ENCODE peak calls at places on chromosome 9, in five cellular contexts. P is stimulated activated CD4-positive, alpha-beta T cell treated with anti-CD3 and anti-CD28 coated beads, Interleukin-2, amount 100 ng/mL, for 4 hours; Z is activated CD4-positive, alpha-beta T cell treated with anti-CD3 and anti-CD28 coated beads, Interleukin-2, amount 50 U/mL, for 1 hour; R is nephron progenitor cell; G is stromal cell of bone marrow. T is an unnamed sample.

GRCh38 chr9:23824241-23825142 is 1.5 kb downstream of the ELAVL2 start:
- DNase-seq in G (no peak), P (no peak), R (peak; percentile 64), Z (no peak), T (no peak)

GRCh38 chr9:136741885-136742568 is 713 bp downstream of the LCN10 start:
- DNase-seq in R (no peak), G (no peak), P (no peak), Z (no peak), T (no peak)

GRCh38 chr9:86546712-86547111 is 192.5 kb upstream of the TUT7 start:
- DNase-seq in R (no peak), Z (no peak), G (no peak), P (no peak), T (peak; percentile 66)

GRCh38 chr9:136423432-136424146 is 13.1 kb downstream of the PMPCA start:
- DNase-seq in R (no peak), P (no peak), G (no peak), Z (no peak), T (no peak)

GRCh38 chr9:32399110-32399815 is 14.8 kb downstream of the ACO1 start:
- DNase-seq in P (no peak), Z (no peak), R (no peak), G (peak; percentile 18), T (no peak)

GRCh38 chr9:87829756-87830155 is 52.9 kb upstream of the SPATA31E1 start:
- DNase-seq in G (no peak), R (no peak), Z (no peak), P (no peak), T (no peak)

GRCh38 chr9:86700601-86701000 is 246.7 kb downstream of the GAS1 start:
- DNase-seq in P (no peak), Z (no peak), G (peak; percentile 22), R (no peak), T (no peak)

GRCh38 chr9:89154651-89155336 is 23.8 kb downstream of the SHC3 start:
- DNase-seq in Z (no peak), P (peak; percentile 27), G (peak; percentile 71), R (no peak), T (peak; percentile 51)

GRCh38 chr9:37528652-37529072 is 42.9 kb downstream of the POLR1E start:
- DNase-seq in R (no peak), Z (no peak), P (no peak), G (no peak), T (no peak)

GRCh38 chr9:69173891-69174644 is at the start of gene TJP2:
- DNase-seq in Z (peak; percentile 16), G (peak; percentile 59), P (peak; percentile 27), R (peak; percentile 83), T (no peak)

GRCh38 chr9:6765396-6765795 is 7.6 kb downstream of the KDM4C start:
- DNase-seq in Z (no peak), G (no peak), R (no peak), P (no peak), T (no peak)

GRCh38 chr9:136171801-136172411 is 33.0 kb downstream of the LHX3 start:
- DNase-seq in Z (no peak), R (no peak), P (no peak), G (no peak), T (no peak)

GRCh38 chr9:134253596-134254205 is 72.6 kb upstream of the RXRA start:
- DNase-seq in P (no peak), R (no peak), Z (no peak), G (no peak), T (no peak)

GRCh38 chr9:87786876-87787275 is 61.0 kb downstream of the CTSL start:
- DNase-seq in Z (no peak), P (no peak), R (no peak), G (no peak), T (no peak)

GRCh38 chr9:23621924-23622323 is 204.1 kb downstream of the ELAVL2 start:
- DNase-seq in R (peak; percentile 4), Z (no peak), G (no peak), P (no peak), T (no peak)

GRCh38 chr9:91845839-91846238 is 104.2 kb downstream of the ROR2 start:
- DNase-seq in Z (no peak), G (no peak), P (no peak), R (no peak), T (no peak)

GRCh38 chr9:91516061-91516460 is 92.4 kb upstream of the NFIL3 start:
- DNase-seq in G (no peak), R (no peak), P (no peak), Z (no peak), T (no peak)

GRCh38 chr9:93543117-93543516 is 33.3 kb upstream of the PHF2 start:
- DNase-seq in R (no peak), P (no peak), G (no peak), Z (no peak), T (no peak)

GRCh38 chr9:69637193-69637592 is 35.0 kb downstream of the APBA1 start:
- DNase-seq in Z (no peak), P (no peak), R (no peak), G (no peak), T (no peak)

GRCh38 chr9:136787690-136788400 is 3.3 kb upstream of the TMEM141 start:
- DNase-seq in R (peak; percentile 78), Z (peak; percentile 58), P (peak; percentile 55), G (peak; percentile 24), T (no peak)

GRCh38 chr9:131448818-131449217 is 53.9 kb upstream of the POMT1 start:
- DNase-seq in G (no peak), Z (no peak), P (no peak), R (no peak), T (no peak)

GRCh38 chr9:120875954-120876841 is 790 bp downstream of the PHF19 start:
- DNase-seq in G (peak; percentile 77), R (peak; percentile 75), Z (peak; percentile 80), P (peak; percentile 68), T (peak; percentile 52)

GRCh38 chr9:16602494-16602893 is 268.0 kb downstream of the BNC2 start:
- DNase-seq in Z (no peak), R (no peak), P (no peak), G (no peak), T (no peak)

GRCh38 chr9:6646028-6646636 is 603 bp upstream of the GLDC start:
- DNase-seq in Z (no peak), G (no peak), P (no peak), R (no peak), T (no peak)

GRCh38 chr9:95031711-95032461 is 285.6 kb downstream of the FANCC start:
- DNase-seq in P (no peak), G (no peak), Z (no peak), R (no peak), T (no peak)

GRCh38 chr9:106716820-106717219 is 146.1 kb upstream of the ZNF462 start:
- DNase-seq in R (no peak), G (no peak), P (no peak), Z (no peak), T (no peak)

GRCh38 chr9:114911167-114911821 is 19.1 kb downstream of the TNFSF8 start:
- DNase-seq in P (no peak), R (peak; percentile 11), G (no peak), Z (no peak), T (no peak)

T was measured in skeletal muscle cell.